ENCODE peak calls at places on chromosomes 13 and 19, in six cellular contexts. B is SK-N-SH, C is GM23248, A is MM.1S, V is PC-3, Z is GM23338. E is an unnamed sample. For H3F3A, H4K20me1 and H3K4me1, the result is how much of the 10 kb centered on the place peaks cover.

GRCh38 chr13:52845766-52846566 is 2.5 kb downstream of the PCDH8 start:
- DNase-seq in B (peak), C (peak), A (no peak), V (no peak), Z (peak), E (peak)

GRCh38 chr13:97849305-97849704 is 104.2 kb upstream of the IPO5 start:
- DNase-seq in B (peak), C (peak), A (peak), V (peak), Z (peak), E (peak)

GRCh38 chr19:18160792-18161690 is 8.1 kb downstream of the PIK3R2 start:
- DNase-seq in B (peak), C (peak), A (peak), V (peak), Z (peak), E (peak)

GRCh38 chr19:18590273-18591272 is 2.0 kb downstream of the REX1BD start:
- DNase-seq in B (peak), C (no peak), A (no peak), V (no peak), Z (peak), E (peak)

GRCh38 chr13:35979378-35979911 is 151.7 kb downstream of the DCLK1 start:
- DNase-seq in B (no peak), C (peak), A (no peak), V (peak), Z (no peak), E (no peak)

GRCh38 chr19:11535792-11536595 is 2.7 kb upstream of the CNN1 start:
- DNase-seq in B (peak), C (peak), A (peak), V (peak), Z (peak), E (peak)

GRCh38 chr19:33947565-33947964 is 150.9 kb downstream of the KCTD15 start:
- DNase-seq in B (no peak), C (no peak), A (no peak), V (no peak), Z (peak), E (peak)

GRCh38 chr19:29118384-29118783 is 94.6 kb downstream of the UQCRFS1 start:
- DNase-seq in B (no peak), C (no peak), A (no peak), V (no peak), Z (no peak), E (peak)

GRCh38 chr13:70769771-70770326 is 661.6 kb upstream of the KLHL1 start:
- DNase-seq in B (peak), C (no peak), A (no peak), V (no peak), Z (no peak), E (no peak)

GRCh38 chr13:83876546-83876945 is 5.7 kb downstream of the SLITRK1 start:
- DNase-seq in B (no peak), C (no peak), A (no peak), V (no peak), Z (no peak), E (no peak)

GRCh38 chr19:18723871-18724377 is 40.4 kb downstream of the CRTC1 start:
- DNase-seq in B (no peak), C (no peak), A (no peak), V (no peak), Z (no peak), E (no peak)

GRCh38 chr13:37944476-37945442 is 75.2 kb upstream of the TRPC4 start:
- DNase-seq in B (no peak), C (peak), A (no peak), V (no peak), Z (peak), E (peak)

GRCh38 chr13:75787249-75787940 is 151.3 kb downstream of the LMO7 start:
- DNase-seq in B (no peak), C (peak), A (no peak), V (no peak), Z (no peak), E (no peak)

GRCh38 chr13:56735537-56735942 is 405.2 kb upstream of the PRR20A start:
- DNase-seq in B (no peak), C (no peak), A (no peak), V (no peak), Z (peak), E (peak)

GRCh38 chr19:590396-590745 is 690 bp downstream of the HCN2 start:
- DNase-seq in B (peak), C (peak), A (no peak), V (peak), Z (no peak), E (peak)

GRCh38 chr13:78239681-78240080 is 321.1 kb upstream of the EDNRB start:
- DNase-seq in B (no peak), C (no peak), A (no peak), V (no peak), Z (peak), E (peak)

GRCh38 chr13:33927315-33927714 is 109.4 kb downstream of the RFC3 start:
- DNase-seq in B (no peak), C (peak), A (no peak), V (peak), Z (no peak), E (no peak)

GRCh38 chr19:57802269-57802668 is 12.4 kb downstream of the ZNF552 start:
- DNase-seq in B (no peak), C (no peak), A (no peak), V (no peak), Z (peak), E (no peak)

GRCh38 chr19:5697890-5698634 is 8.0 kb downstream of the RPL36 start:
- DNase-seq in B (peak), C (no peak), A (no peak), V (no peak), Z (peak), E (no peak)
- H3F3A ChIP-seq in B (under half), C (under half), A (under half), V (under half), Z (under half), E (under half)

GRCh38 chr19:47623151-47623920 is 14.4 kb downstream of the BICRA start:
- DNase-seq in B (no peak), C (no peak), A (no peak), V (no peak), Z (no peak), E (no peak)

GRCh38 chr19:47625650-47626049 is 16.7 kb downstream of the BICRA start:
- DNase-seq in B (no peak), C (no peak), A (no peak), V (no peak), Z (no peak), E (no peak)

GRCh38 chr19:47626238-47626637 is 17.3 kb downstream of the BICRA start:
- DNase-seq in B (no peak), C (no peak), A (no peak), V (no peak), Z (no peak), E (no peak)

GRCh38 chr19:47619763-47620162 is 10.8 kb downstream of the BICRA start:
- DNase-seq in B (no peak), C (no peak), A (no peak), V (no peak), Z (peak), E (peak)

DNA sequence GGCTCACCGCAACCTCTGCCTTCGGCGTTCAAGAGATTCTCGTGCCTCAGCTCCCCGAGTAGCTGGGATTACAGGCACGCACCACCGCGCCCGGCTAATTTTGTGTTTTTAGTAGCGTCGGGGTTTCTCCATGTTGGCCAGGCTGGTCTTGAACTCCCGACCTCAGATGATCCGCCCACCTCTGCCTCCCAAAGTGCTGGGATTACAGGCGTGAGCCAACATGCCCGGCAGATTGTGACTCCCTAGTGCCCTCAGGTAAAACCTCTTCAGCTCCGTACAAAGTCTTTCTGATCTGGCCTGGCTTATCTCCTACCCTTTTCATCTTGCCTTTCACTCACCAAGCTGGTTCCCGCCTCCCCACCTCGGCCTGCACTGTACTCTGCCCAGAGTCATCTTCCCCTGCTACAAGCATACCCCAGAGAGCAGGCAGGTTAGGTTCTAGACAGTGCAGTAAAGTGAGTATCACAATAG is 15.0 kb downstream of the BICRA start:
- DNase-seq in B (no peak), C (no peak), A (no peak), V (no peak), Z (no peak), E (no peak)
- H4K20me1 ChIP-seq in B (half or more), C (under half), A (under half), V (under half), Z (under half), E (half or more)

DNA sequence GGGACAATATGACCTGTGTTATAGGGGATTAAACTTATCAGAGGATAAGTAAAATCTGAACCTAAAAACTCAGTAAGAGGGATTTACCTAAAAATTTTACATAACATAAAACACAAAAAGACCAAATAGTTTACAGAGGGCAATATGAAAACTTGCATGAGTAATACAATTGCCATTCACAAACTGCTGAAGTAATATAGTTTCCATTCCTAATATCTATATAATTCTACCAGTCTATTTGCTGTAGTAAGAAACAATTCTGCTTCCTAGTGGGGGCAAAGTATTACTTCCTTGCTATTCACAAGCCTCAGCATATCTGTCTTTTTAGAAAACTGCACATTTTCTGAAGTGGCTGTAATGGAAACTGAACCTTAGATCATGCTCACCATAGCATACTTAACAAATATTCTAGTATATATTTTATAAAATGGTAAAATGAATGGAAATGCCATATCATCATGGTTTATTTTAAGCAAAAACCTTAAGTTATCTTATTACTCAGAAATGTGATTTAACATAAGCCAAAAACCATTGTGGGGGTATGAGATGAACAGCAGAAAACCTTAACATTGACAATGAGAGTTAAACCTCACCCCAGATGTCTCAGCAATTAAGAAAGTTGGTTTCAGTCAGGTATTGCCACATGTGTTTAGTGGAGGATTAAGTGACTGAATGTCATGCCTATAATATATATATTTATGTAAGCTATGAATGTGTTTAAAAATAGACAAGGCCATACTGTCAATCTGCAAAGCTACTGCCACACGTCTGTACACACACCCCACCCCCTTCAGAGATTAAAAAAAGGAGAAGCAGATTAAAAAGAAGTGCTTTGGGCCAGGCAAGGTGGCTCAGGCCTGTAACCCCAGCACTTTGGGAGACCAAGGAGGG is 136.8 kb downstream of the MIPEP start:
- DNase-seq in B (no peak), C (peak), A (peak), V (peak), Z (no peak), E (no peak)
- H3K4me1 ChIP-seq in B (under half), C (under half), A (under half), V (half or more), Z (under half), E (under half)

DNA sequence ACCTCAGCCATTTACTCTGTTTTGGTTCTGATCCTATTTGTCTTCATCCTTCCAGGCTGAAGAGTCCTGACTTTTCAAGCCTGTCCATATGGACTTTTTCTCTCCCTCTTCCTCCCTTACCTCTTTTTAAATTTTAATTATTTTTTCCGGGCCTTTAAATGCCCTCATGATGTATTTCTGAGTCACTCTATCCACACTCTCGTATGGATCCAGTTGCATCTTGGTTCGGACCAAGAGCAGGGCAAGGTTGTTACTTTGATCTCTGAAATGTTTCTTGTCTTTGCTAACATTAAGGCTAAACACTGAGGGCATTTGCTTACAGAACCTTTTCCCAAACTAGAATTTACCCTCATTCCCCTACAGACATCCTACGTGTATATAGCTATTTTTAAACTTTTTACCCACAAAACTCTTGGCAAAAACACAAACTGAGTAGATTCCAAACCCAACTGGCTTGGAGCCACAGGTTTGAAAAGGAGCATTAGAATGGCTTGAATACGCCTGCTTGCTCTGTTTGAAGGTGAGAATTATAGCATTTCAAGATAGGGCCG is 47.4 kb upstream of the SERPINE3 start:
- DNase-seq in B (no peak), C (peak), A (no peak), V (peak), Z (no peak), E (no peak)
- H3F3A ChIP-seq in B (under half), C (under half), A (under half), V (under half), Z (under half), E (under half)

GRCh38 chr13:112874751-112875300 is 94.2 kb upstream of the MCF2L start:
- DNase-seq in B (no peak), C (no peak), A (no peak), V (no peak), Z (no peak), E (no peak)
- H4K20me1 ChIP-seq in B (under half), C (under half), A (under half), V (under half), Z (under half), E (under half)

DNA sequence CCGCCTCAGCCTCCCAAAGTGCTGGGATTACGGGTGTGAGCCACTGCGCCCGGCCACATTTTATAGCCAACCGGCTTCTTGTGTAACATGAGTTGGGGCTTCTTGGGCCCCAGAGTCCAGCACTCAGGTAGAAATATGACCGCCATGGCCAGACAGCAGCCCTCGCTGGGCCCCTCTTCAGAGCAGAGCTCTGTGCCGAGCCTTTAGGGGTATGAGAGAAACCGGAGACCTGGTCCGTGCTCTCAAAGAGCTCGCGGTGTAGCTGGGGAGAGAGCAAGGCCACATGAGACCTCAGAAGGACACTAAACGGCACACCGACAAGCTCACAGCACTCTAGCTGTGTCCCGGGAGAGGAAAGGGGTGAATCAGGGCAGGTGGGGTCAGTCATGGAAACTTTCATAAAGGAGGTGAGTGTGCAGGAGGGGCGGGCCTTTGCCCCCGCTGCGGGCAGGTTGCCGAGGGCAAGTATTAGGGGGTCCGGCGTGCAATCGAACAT is 15.8 kb downstream of the ACTN4 start:
- DNase-seq in B (no peak), C (no peak), A (no peak), V (no peak), Z (no peak), E (no peak)
- H3K4me1 ChIP-seq in B (half or more), C (half or more), A (under half), V (half or more), Z (half or more), E (half or more)